ENCODE peak calls at places on chromosomes 13 and 19, in seven cellular contexts. One of them, this sample, is unnamed.
A peak's percentile ranks its signal among the peaks of the same experiment; 100 is the strongest.

GRCh38 chr13:32245555-32245954 is 69.6 kb downstream of the ZAR1L start:
- DNase-seq in stimulated activated CD8-positive, alpha-beta memory T cell treated with anti-CD3 and anti-CD28 coated beads, Interleukin-4, amount 100 ng/mL, for 48 hours: no peak
- DNase-seq in lung: no peak
- DNase-seq in effector CD4-positive, alpha-beta T cell: no peak
- DNase-seq in prostate gland: no peak
- DNase-seq in GM03348: no peak
- DNase-seq in AG04450: no peak
- DNase-seq in this sample: no peak

GRCh38 chr13:110442946-110443632 is 118.4 kb downstream of the RAB20 start:
- DNase-seq in effector CD4-positive, alpha-beta T cell: no peak
- DNase-seq in GM03348: peak; percentile 59
- DNase-seq in AG04450: no peak
- DNase-seq in prostate gland: no peak
- DNase-seq in stimulated activated CD8-positive, alpha-beta memory T cell treated with anti-CD3 and anti-CD28 coated beads, Interleukin-4, amount 100 ng/mL, for 48 hours: no peak
- DNase-seq in lung: no peak
- DNase-seq in this sample: no peak

GRCh38 chr13:106650690-106651205 is 82.8 kb upstream of the ARGLU1 start:
- DNase-seq in effector CD4-positive, alpha-beta T cell: no peak
- DNase-seq in stimulated activated CD8-positive, alpha-beta memory T cell treated with anti-CD3 and anti-CD28 coated beads, Interleukin-4, amount 100 ng/mL, for 48 hours: no peak
- DNase-seq in GM03348: no peak
- DNase-seq in AG04450: no peak
- DNase-seq in prostate gland: no peak
- DNase-seq in lung: no peak
- DNase-seq in this sample: no peak

GRCh38 chr19:40231544-40232424 is 5.3 kb upstream of the CCNP start:
- DNase-seq in GM03348: peak; percentile 41
- DNase-seq in prostate gland: no peak
- DNase-seq in lung: no peak
- DNase-seq in effector CD4-positive, alpha-beta T cell: no peak
- DNase-seq in stimulated activated CD8-positive, alpha-beta memory T cell treated with anti-CD3 and anti-CD28 coated beads, Interleukin-4, amount 100 ng/mL, for 48 hours: no peak
- DNase-seq in AG04450: no peak
- DNase-seq in this sample: no peak

GRCh38 chr19:14107581-14108461 is 9.7 kb downstream of the PRKACA start:
- DNase-seq in GM03348: no peak
- DNase-seq in effector CD4-positive, alpha-beta T cell: no peak
- DNase-seq in prostate gland: no peak
- DNase-seq in lung: no peak
- DNase-seq in AG04450: no peak
- DNase-seq in stimulated activated CD8-positive, alpha-beta memory T cell treated with anti-CD3 and anti-CD28 coated beads, Interleukin-4, amount 100 ng/mL, for 48 hours: no peak
- DNase-seq in this sample: no peak

GRCh38 chr13:31982540-31982939 is 49.0 kb upstream of the FRY start:
- DNase-seq in effector CD4-positive, alpha-beta T cell: no peak
- DNase-seq in GM03348: peak; percentile 70
- DNase-seq in AG04450: peak; percentile 73
- DNase-seq in lung: peak; percentile 75
- DNase-seq in stimulated activated CD8-positive, alpha-beta memory T cell treated with anti-CD3 and anti-CD28 coated beads, Interleukin-4, amount 100 ng/mL, for 48 hours: no peak
- DNase-seq in prostate gland: peak; percentile 43
- DNase-seq in this sample: no peak

GRCh38 chr13:98520674-98521449 is 56.0 kb downstream of the STK24 start:
- DNase-seq in AG04450: no peak
- DNase-seq in effector CD4-positive, alpha-beta T cell: no peak
- DNase-seq in prostate gland: no peak
- DNase-seq in GM03348: no peak
- DNase-seq in lung: no peak
- DNase-seq in stimulated activated CD8-positive, alpha-beta memory T cell treated with anti-CD3 and anti-CD28 coated beads, Interleukin-4, amount 100 ng/mL, for 48 hours: no peak
- DNase-seq in this sample: no peak

GRCh38 chr13:98896083-98896867 is 81.6 kb downstream of the DOCK9 start:
- DNase-seq in AG04450: no peak
- DNase-seq in lung: no peak
- DNase-seq in stimulated activated CD8-positive, alpha-beta memory T cell treated with anti-CD3 and anti-CD28 coated beads, Interleukin-4, amount 100 ng/mL, for 48 hours: no peak
- DNase-seq in GM03348: no peak
- DNase-seq in prostate gland: no peak
- DNase-seq in effector CD4-positive, alpha-beta T cell: no peak
- DNase-seq in this sample: no peak

GRCh38 chr13:26499209-26499601 is 58.3 kb upstream of the WASF3 start:
- DNase-seq in stimulated activated CD8-positive, alpha-beta memory T cell treated with anti-CD3 and anti-CD28 coated beads, Interleukin-4, amount 100 ng/mL, for 48 hours: no peak
- DNase-seq in GM03348: no peak
- DNase-seq in effector CD4-positive, alpha-beta T cell: no peak
- DNase-seq in AG04450: no peak
- DNase-seq in prostate gland: peak; percentile 8
- DNase-seq in lung: no peak
- DNase-seq in this sample: no peak

GRCh38 chr19:18789883-18790565 is 1.1 kb downstream of the COMP start:
- DNase-seq in GM03348: peak; percentile 91
- DNase-seq in prostate gland: no peak
- DNase-seq in lung: no peak
- DNase-seq in stimulated activated CD8-positive, alpha-beta memory T cell treated with anti-CD3 and anti-CD28 coated beads, Interleukin-4, amount 100 ng/mL, for 48 hours: peak; percentile 50
- DNase-seq in effector CD4-positive, alpha-beta T cell: no peak
- DNase-seq in AG04450: no peak
- DNase-seq in this sample: no peak

GRCh38 chr13:66468656-66469055 is 761.5 kb downstream of the PCDH9 start:
- DNase-seq in lung: no peak
- DNase-seq in effector CD4-positive, alpha-beta T cell: no peak
- DNase-seq in GM03348: no peak
- DNase-seq in AG04450: no peak
- DNase-seq in stimulated activated CD8-positive, alpha-beta memory T cell treated with anti-CD3 and anti-CD28 coated beads, Interleukin-4, amount 100 ng/mL, for 48 hours: no peak
- DNase-seq in prostate gland: no peak
- DNase-seq in this sample: no peak

GRCh38 chr13:45040626-45041025 is 51.3 kb downstream of the GPALPP1 start:
- DNase-seq in AG04450: no peak
- DNase-seq in prostate gland: no peak
- DNase-seq in stimulated activated CD8-positive, alpha-beta memory T cell treated with anti-CD3 and anti-CD28 coated beads, Interleukin-4, amount 100 ng/mL, for 48 hours: no peak
- DNase-seq in effector CD4-positive, alpha-beta T cell: no peak
- DNase-seq in lung: no peak
- DNase-seq in GM03348: no peak
- DNase-seq in this sample: no peak

GRCh38 chr19:48683349-48683748 is 10.5 kb upstream of the NTN5 start:
- DNase-seq in lung: peak; percentile 61
- DNase-seq in AG04450: no peak
- DNase-seq in GM03348: peak; percentile 68
- DNase-seq in prostate gland: no peak
- DNase-seq in stimulated activated CD8-positive, alpha-beta memory T cell treated with anti-CD3 and anti-CD28 coated beads, Interleukin-4, amount 100 ng/mL, for 48 hours: peak; percentile 57
- DNase-seq in effector CD4-positive, alpha-beta T cell: no peak
- DNase-seq in this sample: no peak

This sample was measured in NCI-H1417 treated with DMSO at 0.1 percent for 48 hours.